ENCODE peak calls at places on chromosomes 13 and 19, in five cellular contexts. N is kidney, X is astrocyte, Z is neural crest cell, V is mesothelial cell of epicardium. U is an unnamed sample.

GRCh38 chr19:42473686-42474085 is 30.9 kb upstream of the CXCL17 start:
- DNase-seq in N (no peak), X (no peak), Z (no peak), V (no peak), U (no peak)

GRCh38 chr19:13031917-13032623 is 36.8 kb downstream of the NFIX start:
- DNase-seq in N (no peak), X (peak), Z (no peak), V (no peak), U (no peak)

GRCh38 chr13:47251771-47252170 is 354.9 kb upstream of the HTR2A start:
- DNase-seq in N (no peak), X (peak), Z (no peak), V (no peak), U (no peak)

GRCh38 chr13:62510906-62511655 is 1095.4 kb upstream of the PCDH20 start:
- DNase-seq in N (no peak), X (no peak), Z (no peak), V (no peak), U (no peak)

GRCh38 chr13:112971288-112971643 is 2.3 kb downstream of the MCF2L start:
- DNase-seq in N (no peak), X (no peak), Z (no peak), V (no peak), U (peak)

GRCh38 chr19:11950312-11950711 is 14.5 kb upstream of the ZNF763 start:
- DNase-seq in N (no peak), X (no peak), Z (no peak), V (no peak), U (no peak)

GRCh38 chr19:4083677-4084546 is 17.2 kb upstream of the ZBTB7A start:
- DNase-seq in N (peak), X (no peak), Z (no peak), V (no peak), U (peak)

GRCh38 chr19:1324792-1325567 is 39.3 kb downstream of the EFNA2 start:
- DNase-seq in N (no peak), X (peak), Z (no peak), V (no peak), U (peak)

GRCh38 chr13:98482476-98483444 is 94.1 kb downstream of the STK24 start:
- DNase-seq in N (peak), X (peak), Z (no peak), V (no peak), U (peak)

GRCh38 chr19:56141416-56141992 is 417 bp downstream of the ZNF444 start:
- DNase-seq in N (no peak), X (no peak), Z (no peak), V (no peak), U (peak)

GRCh38 chr19:47416667-47417033 is 2.7 kb downstream of the MEIS3 start:
- DNase-seq in N (peak), X (no peak), Z (no peak), V (no peak), U (no peak)

GRCh38 chr19:47415953-47416666 is 3.2 kb downstream of the MEIS3 start:
- DNase-seq in N (peak), X (no peak), Z (no peak), V (no peak), U (peak)

GRCh38 chr19:47413941-47414340 is 5.4 kb downstream of the MEIS3 start:
- DNase-seq in N (no peak), X (no peak), Z (no peak), V (no peak), U (peak)

GRCh38 chr19:47417107-47417745 is 2.1 kb downstream of the MEIS3 start:
- DNase-seq in N (peak), X (no peak), Z (no peak), V (no peak), U (peak)

DNA sequence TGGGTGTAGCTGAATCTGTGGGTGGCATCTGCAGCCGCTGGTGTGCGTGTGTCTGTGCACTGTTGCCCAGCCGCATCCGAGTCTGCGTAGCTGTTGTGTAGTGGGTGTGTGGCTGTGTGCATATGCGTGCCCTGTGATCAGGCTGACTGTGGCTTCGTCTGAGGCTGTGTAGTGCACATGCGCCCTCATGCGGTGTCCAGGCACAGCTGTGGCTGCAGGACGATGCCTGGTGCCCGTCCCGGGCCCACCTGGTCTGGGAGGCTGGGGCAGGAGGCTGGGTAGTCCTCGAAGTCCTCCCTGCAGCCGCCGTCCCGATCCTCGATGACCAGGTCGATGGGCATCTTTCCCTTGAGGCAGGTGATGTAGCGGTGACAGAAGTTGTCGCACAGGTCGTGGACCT is 4.9 kb downstream of the MEIS3 start:
- DNase-seq in N (peak), X (no peak), Z (no peak), V (no peak), U (peak)
- TF ChIP-seq CTCF in N (no peak), X (no peak), Z (no peak), V (no peak), U (no peak)

DNA sequence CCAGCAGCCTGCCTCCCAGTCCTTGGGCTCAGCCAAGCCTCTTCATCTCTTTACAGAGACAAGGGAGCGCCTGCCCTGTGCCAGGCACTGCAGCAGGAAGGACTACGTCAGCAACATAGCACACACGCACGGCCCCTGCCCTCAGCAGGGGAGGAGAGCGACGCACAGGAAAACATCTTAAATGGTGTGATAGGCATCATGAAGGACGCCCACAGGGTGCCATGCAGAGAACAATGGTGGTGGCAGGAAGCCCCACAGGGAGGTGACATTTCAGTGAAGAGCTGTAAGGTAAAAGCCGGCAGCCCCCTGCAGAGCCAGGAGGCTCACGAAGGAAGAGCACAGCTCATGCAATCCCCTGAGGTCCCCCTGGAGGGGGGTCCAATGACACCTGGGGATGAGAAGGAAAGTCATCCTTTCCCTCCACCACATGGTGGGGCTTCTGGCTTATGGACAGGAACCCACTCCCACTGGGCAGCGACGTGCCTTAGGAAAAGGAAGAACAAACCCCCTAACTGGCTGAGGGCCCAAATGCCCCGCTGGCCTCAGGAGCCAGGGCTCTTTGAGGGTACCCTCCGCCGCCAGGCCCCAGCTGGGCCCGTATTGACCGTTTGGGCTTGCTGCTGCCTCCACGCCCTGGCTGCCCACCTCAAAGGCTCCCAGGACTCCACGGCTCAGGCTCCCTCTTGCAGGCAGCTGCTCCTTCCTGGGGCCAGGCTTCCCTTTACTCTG is 37.3 kb upstream of the C13orf42 start:
- DNase-seq in N (peak), X (no peak), Z (no peak), V (no peak), U (no peak)
- TF ChIP-seq CTCF in N (no peak), X (no peak), Z (no peak), V (no peak), U (no peak)

GRCh38 chr19:38850231-38850975 is 617 bp upstream of the HNRNPL start:
- DNase-seq in N (peak), X (peak), Z (peak), V (peak), U (peak)
- TF ChIP-seq CTCF in N (no peak), X (no peak), Z (peak), V (no peak), U (peak)

GRCh38 chr19:28727133-28727834 is 485.7 kb downstream of the UQCRFS1 start:
- DNase-seq in N (peak), X (no peak), Z (no peak), V (no peak), U (no peak)
- TF ChIP-seq CTCF in N (no peak), X (no peak), Z (no peak), V (no peak), U (no peak)

GRCh38 chr13:33466262-33466661 is 180.7 kb upstream of the STARD13 start:
- DNase-seq in N (no peak), X (no peak), Z (no peak), V (no peak), U (no peak)
- TF ChIP-seq CTCF in N (no peak), X (no peak), Z (peak), V (no peak), U (peak)

DNA sequence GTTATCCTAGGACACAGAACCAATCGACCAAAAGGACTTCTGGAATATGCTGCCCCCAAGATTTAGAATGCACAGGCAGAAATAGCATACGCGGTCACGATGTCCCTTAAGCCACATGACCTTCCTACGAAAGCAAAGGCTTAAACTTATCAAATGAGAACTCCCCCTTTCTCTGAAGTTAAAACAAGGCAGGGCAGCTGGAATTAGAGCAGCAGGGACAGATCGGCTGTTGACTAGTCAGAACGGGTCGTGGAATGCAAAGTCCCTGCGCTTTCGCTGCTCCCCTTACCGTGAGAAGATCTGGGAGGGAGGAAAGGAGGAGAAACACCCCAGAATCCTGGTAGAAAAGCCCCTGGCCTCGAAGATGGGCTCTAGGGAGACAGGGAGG is 799 bp upstream of the USPL1 start:
- DNase-seq in N (no peak), X (peak), Z (no peak), V (no peak), U (no peak)
- TF ChIP-seq CTCF in N (no peak), X (no peak), Z (no peak), V (no peak), U (no peak)

GRCh38 chr13:24922390-24923304 is 158.7 kb downstream of the RNF17 start:
- DNase-seq in N (peak), X (peak), Z (peak), V (peak), U (peak)
- TF ChIP-seq CTCF in N (peak), X (no peak), Z (peak), V (no peak), U (no peak)

GRCh38 chr19:14112809-14113385 is 4.7 kb downstream of the PRKACA start:
- DNase-seq in N (peak), X (no peak), Z (no peak), V (no peak), U (peak)
- TF ChIP-seq CTCF in N (no peak), X (no peak), Z (no peak), V (no peak), U (no peak)

U was measured in osteoblast.